ENCODE peak calls at places on chromosomes 4 and X, in four cellular contexts. G is left lobe of liver; E is activated T-helper 17 cell treated with anti-CD3 and anti-CD28 coated beads, Interleukin-2, amount 50 U/mL, for 72 hours; I is upper lobe of right lung. S is an unnamed sample.

GRCh38 chrX:122868626-122869025 is 315.5 kb upstream of the GRIA3 start:
- ATAC-seq in G (no peak), E (no peak), I (no peak), S (no peak)

GRCh38 chrX:72141372-72142004 is 9.8 kb upstream of the RTL5 start:
- ATAC-seq in G (no peak), E (peak), I (no peak), S (no peak)

GRCh38 chr4:185341841-185342240 is 53.9 kb downstream of the LRP2BP start:
- ATAC-seq in G (no peak), E (peak), I (no peak), S (no peak)

GRCh38 chr4:26877946-26878345 is 17.3 kb downstream of the STIM2 start:
- ATAC-seq in G (no peak), E (no peak), I (no peak), S (no peak)

GRCh38 chr4:41146196-41146595 is 68.1 kb downstream of the APBB2 start:
- ATAC-seq in G (no peak), E (no peak), I (no peak), S (no peak)

GRCh38 chrX:77446840-77447239 is 349 bp upstream of the FGF16 start:
- ATAC-seq in G (peak), E (no peak), I (no peak), S (no peak)

GRCh38 chr4:184417802-184418511 is 56.4 kb downstream of the IRF2 start:
- ATAC-seq in G (peak), E (peak), I (peak), S (peak)

GRCh38 chrX:139121616-139122286 is 408.8 kb upstream of the F9 start:
- ATAC-seq in G (no peak), E (no peak), I (no peak), S (no peak)

GRCh38 chr4:125338814-125339213 is 24.1 kb downstream of the FAT4 start:
- ATAC-seq in G (peak), E (no peak), I (peak), S (no peak)

GRCh38 chr4:105060628-105061027 is 86.0 kb upstream of the TET2 start:
- ATAC-seq in G (no peak), E (peak), I (peak), S (peak)

GRCh38 chr4:73945674-73946449 is 36.0 kb downstream of the PF4 start:
- ATAC-seq in G (no peak), E (no peak), I (peak), S (no peak)

GRCh38 chr4:154720123-154720522 is 23.7 kb upstream of the LRAT start:
- ATAC-seq in G (no peak), E (peak), I (no peak), S (no peak)

GRCh38 chrX:115697806-115698205 is 136.8 kb downstream of the PLS3 start:
- ATAC-seq in G (no peak), E (no peak), I (no peak), S (no peak)

GRCh38 chr4:10031663-10032590 is 10.6 kb upstream of the SLC2A9 start:
- ATAC-seq in G (peak), E (no peak), I (no peak), S (no peak)

GRCh38 chrX:7262551-7262950 is 114.6 kb upstream of the PUDP start:
- ATAC-seq in G (peak), E (no peak), I (no peak), S (no peak)

GRCh38 chr4:40573593-40574311 is 55.9 kb downstream of the RBM47 start:
- ATAC-seq in G (no peak), E (no peak), I (peak), S (no peak)

GRCh38 chrX:19879742-19880378 is 7.5 kb downstream of the SH3KBP1 start:
- ATAC-seq in G (no peak), E (no peak), I (no peak), S (no peak)

GRCh38 chr4:106048250-106048931 is 153.1 kb downstream of the NPNT start:
- ATAC-seq in G (no peak), E (no peak), I (no peak), S (no peak)

GRCh38 chrX:27796640-27797257 is 11.0 kb upstream of the MAGEB10 start:
- ATAC-seq in G (no peak), E (no peak), I (no peak), S (no peak)

GRCh38 chr4:128031756-128032384 is 29.2 kb upstream of the LARP1B start:
- ATAC-seq in G (peak), E (no peak), I (no peak), S (no peak)

GRCh38 chr4:176123710-176124407 is 58.2 kb downstream of the WDR17 start:
- ATAC-seq in G (peak), E (peak), I (peak), S (peak)

GRCh38 chr4:1754336-1754735 is 33.0 kb downstream of the TACC3 start:
- ATAC-seq in G (no peak), E (no peak), I (no peak), S (no peak)

GRCh38 chr4:17662694-17663093 is 48.3 kb downstream of the MED28 start:
- ATAC-seq in G (no peak), E (no peak), I (no peak), S (no peak)

GRCh38 chr4:145248502-145248901 is 68.1 kb upstream of the OTUD4 start:
- ATAC-seq in G (no peak), E (no peak), I (no peak), S (no peak)